ENCODE peak calls at places on chromosomes 1 and 21, in ten cellular contexts. One of them, this sample, is unnamed.

GRCh38 chr21:29230541-29231275 is 68.0 kb upstream of the BACH1 start:
- DNase-seq in brain microvascular endothelial cell: no peak
- DNase-seq in CD8-positive, alpha-beta T cell: no peak
- DNase-seq in astrocyte of the spinal cord: peak; percentile 24
- DNase-seq in progenitor cell of endocrine pancreas: no peak
- DNase-seq in lower lobe of right lung: no peak
- DNase-seq in stomach: no peak
- DNase-seq in lung: no peak
- DNase-seq in left lung: no peak
- DNase-seq in MCF 10A: no peak
- DNase-seq in this sample: no peak

GRCh38 chr1:234960722-234961467 is 167.7 kb downstream of the TOMM20 start:
- DNase-seq in CD8-positive, alpha-beta T cell: no peak
- DNase-seq in lung: no peak
- DNase-seq in astrocyte of the spinal cord: peak; percentile 57
- DNase-seq in stomach: peak; percentile 78
- DNase-seq in MCF 10A: no peak
- DNase-seq in progenitor cell of endocrine pancreas: no peak
- DNase-seq in left lung: peak; percentile 50
- DNase-seq in brain microvascular endothelial cell: no peak
- DNase-seq in lower lobe of right lung: no peak
- DNase-seq in this sample: peak; percentile 60

GRCh38 chr1:14055442-14056225 is 355.6 kb downstream of the PRDM2 start:
- DNase-seq in lower lobe of right lung: no peak
- DNase-seq in astrocyte of the spinal cord: peak; percentile 56
- DNase-seq in brain microvascular endothelial cell: no peak
- DNase-seq in progenitor cell of endocrine pancreas: no peak
- DNase-seq in MCF 10A: peak; percentile 78
- DNase-seq in stomach: no peak
- DNase-seq in left lung: no peak
- DNase-seq in lung: no peak
- DNase-seq in CD8-positive, alpha-beta T cell: no peak
- DNase-seq in this sample: no peak

GRCh38 chr1:25569599-25570458 is 26.4 kb downstream of the LDLRAP1 start:
- DNase-seq in brain microvascular endothelial cell: no peak
- DNase-seq in progenitor cell of endocrine pancreas: no peak
- DNase-seq in lower lobe of right lung: no peak
- DNase-seq in astrocyte of the spinal cord: no peak
- DNase-seq in lung: no peak
- DNase-seq in CD8-positive, alpha-beta T cell: no peak
- DNase-seq in MCF 10A: no peak
- DNase-seq in left lung: no peak
- DNase-seq in stomach: no peak
- DNase-seq in this sample: no peak

GRCh38 chr1:17441265-17441992 is 2.0 kb upstream of the RCC2 start:
- DNase-seq in CD8-positive, alpha-beta T cell: no peak
- DNase-seq in lung: no peak
- DNase-seq in left lung: peak; percentile 21
- DNase-seq in astrocyte of the spinal cord: peak; percentile 63
- DNase-seq in MCF 10A: peak; percentile 82
- DNase-seq in lower lobe of right lung: no peak
- DNase-seq in brain microvascular endothelial cell: no peak
- DNase-seq in stomach: no peak
- DNase-seq in progenitor cell of endocrine pancreas: no peak
- DNase-seq in this sample: peak; percentile 43

GRCh38 chr1:15510611-15511405 is 13.2 kb downstream of the CASP9 start:
- DNase-seq in astrocyte of the spinal cord: no peak
- DNase-seq in lower lobe of right lung: no peak
- DNase-seq in CD8-positive, alpha-beta T cell: no peak
- DNase-seq in lung: no peak
- DNase-seq in progenitor cell of endocrine pancreas: no peak
- DNase-seq in left lung: no peak
- DNase-seq in MCF 10A: no peak
- DNase-seq in stomach: peak; percentile 25
- DNase-seq in brain microvascular endothelial cell: no peak
- DNase-seq in this sample: no peak

GRCh38 chr1:55893155-55893554 is 678.0 kb upstream of the USP24 start:
- DNase-seq in lung: no peak
- DNase-seq in CD8-positive, alpha-beta T cell: no peak
- DNase-seq in MCF 10A: peak; percentile 68
- DNase-seq in progenitor cell of endocrine pancreas: no peak
- DNase-seq in brain microvascular endothelial cell: peak; percentile 53
- DNase-seq in lower lobe of right lung: no peak
- DNase-seq in left lung: no peak
- DNase-seq in stomach: no peak
- DNase-seq in astrocyte of the spinal cord: peak; percentile 61
- DNase-seq in this sample: peak; percentile 41

GRCh38 chr21:36255650-36256047 is 64.3 kb upstream of the MORC3 start:
- DNase-seq in stomach: no peak
- DNase-seq in progenitor cell of endocrine pancreas: no peak
- DNase-seq in MCF 10A: no peak
- DNase-seq in astrocyte of the spinal cord: no peak
- DNase-seq in lower lobe of right lung: no peak
- DNase-seq in left lung: no peak
- DNase-seq in lung: no peak
- DNase-seq in brain microvascular endothelial cell: no peak
- DNase-seq in CD8-positive, alpha-beta T cell: no peak
- DNase-seq in this sample: no peak

GRCh38 chr21:29148535-29148934 is 18.1 kb downstream of the MAP3K7CL start:
- DNase-seq in brain microvascular endothelial cell: no peak
- DNase-seq in CD8-positive, alpha-beta T cell: no peak
- DNase-seq in progenitor cell of endocrine pancreas: no peak
- DNase-seq in astrocyte of the spinal cord: peak; percentile 90
- DNase-seq in stomach: no peak
- DNase-seq in lower lobe of right lung: no peak
- DNase-seq in MCF 10A: no peak
- DNase-seq in left lung: no peak
- DNase-seq in lung: no peak
- DNase-seq in this sample: no peak

GRCh38 chr1:88519156-88519555 is 164.9 kb upstream of the PKN2 start:
- DNase-seq in progenitor cell of endocrine pancreas: no peak
- DNase-seq in lung: no peak
- DNase-seq in left lung: no peak
- DNase-seq in brain microvascular endothelial cell: no peak
- DNase-seq in MCF 10A: no peak
- DNase-seq in astrocyte of the spinal cord: peak; percentile 77
- DNase-seq in lower lobe of right lung: no peak
- DNase-seq in stomach: no peak
- DNase-seq in CD8-positive, alpha-beta T cell: no peak
- DNase-seq in this sample: no peak

GRCh38 chr1:32518976-32519375 is 20.3 kb upstream of the ZBTB8A start:
- DNase-seq in brain microvascular endothelial cell: no peak
- DNase-seq in CD8-positive, alpha-beta T cell: no peak
- DNase-seq in lower lobe of right lung: no peak
- DNase-seq in left lung: no peak
- DNase-seq in lung: no peak
- DNase-seq in MCF 10A: no peak
- DNase-seq in stomach: no peak
- DNase-seq in astrocyte of the spinal cord: no peak
- DNase-seq in progenitor cell of endocrine pancreas: no peak
- DNase-seq in this sample: no peak

GRCh38 chr1:32521165-32521564 is 18.1 kb upstream of the ZBTB8A start:
- DNase-seq in MCF 10A: no peak
- DNase-seq in lung: no peak
- DNase-seq in astrocyte of the spinal cord: no peak
- DNase-seq in lower lobe of right lung: no peak
- DNase-seq in left lung: no peak
- DNase-seq in progenitor cell of endocrine pancreas: no peak
- DNase-seq in CD8-positive, alpha-beta T cell: no peak
- DNase-seq in brain microvascular endothelial cell: no peak
- DNase-seq in stomach: no peak
- DNase-seq in this sample: no peak

DNA sequence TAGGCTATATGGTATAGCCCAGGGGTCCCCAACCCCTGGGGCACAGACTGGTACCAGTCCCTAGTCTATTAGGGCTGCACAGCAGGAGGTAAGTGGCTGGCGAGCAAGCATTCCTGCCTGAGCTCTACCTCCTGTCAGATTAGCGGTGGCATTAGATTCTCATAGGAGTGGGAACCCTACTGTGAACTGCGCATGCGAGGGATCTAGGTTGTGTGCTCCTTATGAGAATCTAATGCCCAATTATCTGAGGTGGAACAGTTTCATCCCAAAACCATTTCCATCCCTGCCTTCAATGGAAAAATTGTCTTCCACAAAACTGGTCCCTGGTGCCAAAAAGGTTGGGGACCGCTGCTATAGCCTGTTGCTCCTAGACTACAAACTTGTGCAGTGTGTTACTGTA is 22.8 kb upstream of the ZBTB8A start:
- DNase-seq in astrocyte of the spinal cord: no peak
- DNase-seq in lung: no peak
- DNase-seq in stomach: no peak
- DNase-seq in brain microvascular endothelial cell: no peak
- DNase-seq in MCF 10A: no peak
- DNase-seq in CD8-positive, alpha-beta T cell: no peak
- DNase-seq in progenitor cell of endocrine pancreas: no peak
- DNase-seq in lower lobe of right lung: no peak
- DNase-seq in left lung: no peak
- DNase-seq in this sample: no peak
- TF ChIP-seq CTCF in astrocyte of the spinal cord: no peak
- TF ChIP-seq CTCF in lung: no peak
- TF ChIP-seq CTCF in stomach: no peak
- TF ChIP-seq CTCF in brain microvascular endothelial cell: no peak
- TF ChIP-seq CTCF in MCF 10A: no peak
- TF ChIP-seq CTCF in CD8-positive, alpha-beta T cell: no peak
- TF ChIP-seq CTCF in progenitor cell of endocrine pancreas: no peak
- TF ChIP-seq CTCF in lower lobe of right lung: no peak
- TF ChIP-seq CTCF in left lung: no peak
- TF ChIP-seq CTCF in this sample: no peak

DNA sequence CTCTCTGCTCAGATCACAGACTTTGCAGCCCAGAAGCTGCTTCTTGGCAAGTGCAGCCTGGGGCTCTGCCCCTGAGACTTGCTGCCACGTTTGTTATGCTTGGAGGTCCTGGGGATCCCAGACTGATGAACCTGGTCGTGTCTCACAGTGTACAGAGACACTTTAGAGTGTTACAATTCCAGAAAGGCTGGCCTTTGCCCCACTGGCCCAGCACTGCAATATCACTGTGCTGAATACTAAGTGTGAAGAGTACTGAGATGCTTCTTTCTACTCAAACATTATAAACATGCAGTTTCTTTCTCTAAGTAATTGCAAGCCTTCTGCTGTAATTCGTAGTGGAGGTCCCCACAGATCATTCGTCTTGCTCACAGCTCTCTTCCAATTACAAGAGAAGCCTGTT is 133.2 kb downstream of the MAP3K21 start:
- DNase-seq in MCF 10A: no peak
- DNase-seq in lung: no peak
- DNase-seq in brain microvascular endothelial cell: no peak
- DNase-seq in astrocyte of the spinal cord: no peak
- DNase-seq in stomach: no peak
- DNase-seq in lower lobe of right lung: no peak
- DNase-seq in CD8-positive, alpha-beta T cell: no peak
- DNase-seq in progenitor cell of endocrine pancreas: no peak
- DNase-seq in left lung: no peak
- DNase-seq in this sample: no peak
- TF ChIP-seq CTCF in MCF 10A: no peak
- TF ChIP-seq CTCF in lung: no peak
- TF ChIP-seq CTCF in brain microvascular endothelial cell: no peak
- TF ChIP-seq CTCF in astrocyte of the spinal cord: no peak
- TF ChIP-seq CTCF in stomach: no peak
- TF ChIP-seq CTCF in lower lobe of right lung: no peak
- TF ChIP-seq CTCF in CD8-positive, alpha-beta T cell: no peak
- TF ChIP-seq CTCF in progenitor cell of endocrine pancreas: no peak
- TF ChIP-seq CTCF in left lung: no peak
- TF ChIP-seq CTCF in this sample: no peak

GRCh38 chr1:227434808-227435207 is 116.5 kb upstream of the CDC42BPA start:
- DNase-seq in brain microvascular endothelial cell: no peak
- DNase-seq in MCF 10A: no peak
- DNase-seq in left lung: no peak
- DNase-seq in CD8-positive, alpha-beta T cell: no peak
- DNase-seq in lung: no peak
- DNase-seq in astrocyte of the spinal cord: no peak
- DNase-seq in progenitor cell of endocrine pancreas: no peak
- DNase-seq in lower lobe of right lung: no peak
- DNase-seq in stomach: no peak
- DNase-seq in this sample: no peak

GRCh38 chr1:227433663-227434062 is 115.4 kb upstream of the CDC42BPA start:
- DNase-seq in astrocyte of the spinal cord: no peak
- DNase-seq in CD8-positive, alpha-beta T cell: no peak
- DNase-seq in lower lobe of right lung: no peak
- DNase-seq in left lung: no peak
- DNase-seq in brain microvascular endothelial cell: no peak
- DNase-seq in lung: no peak
- DNase-seq in progenitor cell of endocrine pancreas: no peak
- DNase-seq in MCF 10A: no peak
- DNase-seq in stomach: no peak
- DNase-seq in this sample: no peak

GRCh38 chr1:227440167-227440566 is 121.9 kb upstream of the CDC42BPA start:
- DNase-seq in brain microvascular endothelial cell: no peak
- DNase-seq in MCF 10A: no peak
- DNase-seq in astrocyte of the spinal cord: no peak
- DNase-seq in CD8-positive, alpha-beta T cell: no peak
- DNase-seq in progenitor cell of endocrine pancreas: no peak
- DNase-seq in lower lobe of right lung: no peak
- DNase-seq in lung: no peak
- DNase-seq in stomach: no peak
- DNase-seq in left lung: no peak
- DNase-seq in this sample: no peak

GRCh38 chr1:227432981-227433380 is 114.7 kb upstream of the CDC42BPA start:
- DNase-seq in MCF 10A: no peak
- DNase-seq in brain microvascular endothelial cell: no peak
- DNase-seq in left lung: no peak
- DNase-seq in stomach: no peak
- DNase-seq in lower lobe of right lung: no peak
- DNase-seq in progenitor cell of endocrine pancreas: no peak
- DNase-seq in CD8-positive, alpha-beta T cell: no peak
- DNase-seq in lung: no peak
- DNase-seq in astrocyte of the spinal cord: no peak
- DNase-seq in this sample: no peak

DNA sequence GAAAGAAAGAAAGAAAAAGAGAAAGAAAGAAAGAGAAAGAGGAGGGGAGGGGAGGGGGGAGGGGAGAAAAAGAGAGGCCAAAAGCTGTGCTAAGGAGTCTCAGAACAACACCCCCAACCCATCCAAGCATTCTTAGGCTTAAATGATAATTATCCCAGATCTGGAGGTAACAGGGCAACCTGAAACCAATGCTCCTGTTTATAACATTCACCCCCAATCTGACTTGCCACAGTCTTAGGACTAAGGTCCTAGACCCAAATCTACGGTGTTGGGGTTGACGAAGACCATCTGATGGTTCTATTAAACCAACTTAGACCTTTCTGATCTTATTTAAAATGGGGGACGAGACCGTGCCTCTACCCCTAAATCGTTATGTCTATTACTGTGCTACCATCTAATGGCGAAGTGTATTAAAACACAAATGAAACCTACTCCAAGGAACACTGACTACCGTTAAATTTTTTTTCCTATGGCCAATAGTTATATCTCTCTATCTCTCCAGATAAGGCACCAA is 119.3 kb upstream of the CDC42BPA start:
- DNase-seq in lower lobe of right lung: no peak
- DNase-seq in left lung: no peak
- DNase-seq in brain microvascular endothelial cell: peak; percentile 31
- DNase-seq in stomach: no peak
- DNase-seq in astrocyte of the spinal cord: peak; percentile 68
- DNase-seq in progenitor cell of endocrine pancreas: no peak
- DNase-seq in MCF 10A: peak; percentile 83
- DNase-seq in CD8-positive, alpha-beta T cell: no peak
- DNase-seq in lung: no peak
- DNase-seq in this sample: peak; percentile 65
- TF ChIP-seq CTCF in lower lobe of right lung: peak; percentile 44
- TF ChIP-seq CTCF in left lung: peak; percentile 21
- TF ChIP-seq CTCF in brain microvascular endothelial cell: peak; percentile 33
- TF ChIP-seq CTCF in stomach: peak; percentile 48
- TF ChIP-seq CTCF in astrocyte of the spinal cord: peak; percentile 29
- TF ChIP-seq CTCF in progenitor cell of endocrine pancreas: peak; percentile 38
- TF ChIP-seq CTCF in MCF 10A: peak; percentile 80
- TF ChIP-seq CTCF in CD8-positive, alpha-beta T cell: no peak
- TF ChIP-seq CTCF in lung: no peak
- TF ChIP-seq CTCF in this sample: peak; percentile 11

GRCh38 chr1:229839800-229840199 is 213.8 kb downstream of the URB2 start:
- DNase-seq in brain microvascular endothelial cell: no peak
- DNase-seq in stomach: no peak
- DNase-seq in astrocyte of the spinal cord: no peak
- DNase-seq in CD8-positive, alpha-beta T cell: no peak
- DNase-seq in progenitor cell of endocrine pancreas: no peak
- DNase-seq in lower lobe of right lung: no peak
- DNase-seq in lung: no peak
- DNase-seq in left lung: no peak
- DNase-seq in MCF 10A: no peak
- DNase-seq in this sample: no peak
- TF ChIP-seq CTCF in brain microvascular endothelial cell: no peak
- TF ChIP-seq CTCF in stomach: no peak
- TF ChIP-seq CTCF in astrocyte of the spinal cord: no peak
- TF ChIP-seq CTCF in CD8-positive, alpha-beta T cell: no peak
- TF ChIP-seq CTCF in progenitor cell of endocrine pancreas: peak; percentile 10
- TF ChIP-seq CTCF in lower lobe of right lung: no peak
- TF ChIP-seq CTCF in lung: no peak
- TF ChIP-seq CTCF in left lung: no peak
- TF ChIP-seq CTCF in MCF 10A: no peak
- TF ChIP-seq CTCF in this sample: no peak